ENCODE peak calls at places on chromosomes 13 and 19, in six cellular contexts. One of them, this sample, is unnamed.

GRCh38 chr13:97386832-97387486 is 47.0 kb upstream of the RAP2A start:
- DNase-seq in fibroblast of mammary gland: no peak
- DNase-seq in fibroblast of the aortic adventitia: no peak
- DNase-seq in stimulated activated naive CD8-positive, alpha-beta T cell treated with anti-CD3 and anti-CD28 coated beads, Interleukin-15, Interleukin-2, amounts not matched to agents 100 U/mL and 50 U/mL, for 24 hours: peak
- DNase-seq in stimulated activated CD8-positive, alpha-beta memory T cell treated with anti-CD3 and anti-CD28 coated beads, Interleukin-7, amount 100 ng/mL, for 24 hours: no peak
- DNase-seq in kidney epithelial cell: no peak
- DNase-seq in this sample: peak

GRCh38 chr13:37163626-37164365 is 58.3 kb upstream of the CSNK1A1L start:
- DNase-seq in fibroblast of mammary gland: peak
- DNase-seq in fibroblast of the aortic adventitia: no peak
- DNase-seq in stimulated activated naive CD8-positive, alpha-beta T cell treated with anti-CD3 and anti-CD28 coated beads, Interleukin-15, Interleukin-2, amounts not matched to agents 100 U/mL and 50 U/mL, for 24 hours: no peak
- DNase-seq in stimulated activated CD8-positive, alpha-beta memory T cell treated with anti-CD3 and anti-CD28 coated beads, Interleukin-7, amount 100 ng/mL, for 24 hours: no peak
- DNase-seq in kidney epithelial cell: no peak
- DNase-seq in this sample: no peak

GRCh38 chr13:114089341-114089740 is 43.1 kb downstream of the RASA3 start:
- DNase-seq in fibroblast of mammary gland: no peak
- DNase-seq in fibroblast of the aortic adventitia: no peak
- DNase-seq in stimulated activated naive CD8-positive, alpha-beta T cell treated with anti-CD3 and anti-CD28 coated beads, Interleukin-15, Interleukin-2, amounts not matched to agents 100 U/mL and 50 U/mL, for 24 hours: peak
- DNase-seq in stimulated activated CD8-positive, alpha-beta memory T cell treated with anti-CD3 and anti-CD28 coated beads, Interleukin-7, amount 100 ng/mL, for 24 hours: no peak
- DNase-seq in kidney epithelial cell: no peak
- DNase-seq in this sample: no peak

GRCh38 chr13:110560606-110561334 is 752 bp downstream of the RAB20 start:
- DNase-seq in fibroblast of mammary gland: no peak
- DNase-seq in fibroblast of the aortic adventitia: peak
- DNase-seq in stimulated activated naive CD8-positive, alpha-beta T cell treated with anti-CD3 and anti-CD28 coated beads, Interleukin-15, Interleukin-2, amounts not matched to agents 100 U/mL and 50 U/mL, for 24 hours: peak
- DNase-seq in stimulated activated CD8-positive, alpha-beta memory T cell treated with anti-CD3 and anti-CD28 coated beads, Interleukin-7, amount 100 ng/mL, for 24 hours: no peak
- DNase-seq in kidney epithelial cell: no peak
- DNase-seq in this sample: no peak

GRCh38 chr13:78102121-78102677 is 183.6 kb upstream of the EDNRB start:
- DNase-seq in fibroblast of mammary gland: peak
- DNase-seq in fibroblast of the aortic adventitia: peak
- DNase-seq in stimulated activated naive CD8-positive, alpha-beta T cell treated with anti-CD3 and anti-CD28 coated beads, Interleukin-15, Interleukin-2, amounts not matched to agents 100 U/mL and 50 U/mL, for 24 hours: no peak
- DNase-seq in stimulated activated CD8-positive, alpha-beta memory T cell treated with anti-CD3 and anti-CD28 coated beads, Interleukin-7, amount 100 ng/mL, for 24 hours: no peak
- DNase-seq in kidney epithelial cell: no peak
- DNase-seq in this sample: peak

GRCh38 chr13:80036845-80037504 is 304.0 kb downstream of the SPRY2 start:
- DNase-seq in fibroblast of mammary gland: no peak
- DNase-seq in fibroblast of the aortic adventitia: no peak
- DNase-seq in stimulated activated naive CD8-positive, alpha-beta T cell treated with anti-CD3 and anti-CD28 coated beads, Interleukin-15, Interleukin-2, amounts not matched to agents 100 U/mL and 50 U/mL, for 24 hours: no peak
- DNase-seq in stimulated activated CD8-positive, alpha-beta memory T cell treated with anti-CD3 and anti-CD28 coated beads, Interleukin-7, amount 100 ng/mL, for 24 hours: no peak
- DNase-seq in kidney epithelial cell: no peak
- DNase-seq in this sample: peak

GRCh38 chr13:75258159-75258782 is 223.7 kb downstream of the TBC1D4 start:
- DNase-seq in fibroblast of mammary gland: peak
- DNase-seq in fibroblast of the aortic adventitia: peak
- DNase-seq in stimulated activated naive CD8-positive, alpha-beta T cell treated with anti-CD3 and anti-CD28 coated beads, Interleukin-15, Interleukin-2, amounts not matched to agents 100 U/mL and 50 U/mL, for 24 hours: no peak
- DNase-seq in stimulated activated CD8-positive, alpha-beta memory T cell treated with anti-CD3 and anti-CD28 coated beads, Interleukin-7, amount 100 ng/mL, for 24 hours: no peak
- DNase-seq in kidney epithelial cell: no peak
- DNase-seq in this sample: no peak

GRCh38 chr19:2528543-2529173 is 52.7 kb downstream of the GADD45B start:
- DNase-seq in fibroblast of mammary gland: peak
- DNase-seq in fibroblast of the aortic adventitia: no peak
- DNase-seq in stimulated activated naive CD8-positive, alpha-beta T cell treated with anti-CD3 and anti-CD28 coated beads, Interleukin-15, Interleukin-2, amounts not matched to agents 100 U/mL and 50 U/mL, for 24 hours: no peak
- DNase-seq in stimulated activated CD8-positive, alpha-beta memory T cell treated with anti-CD3 and anti-CD28 coated beads, Interleukin-7, amount 100 ng/mL, for 24 hours: no peak
- DNase-seq in kidney epithelial cell: no peak
- DNase-seq in this sample: no peak

GRCh38 chr13:75226092-75226491 is 255.9 kb downstream of the TBC1D4 start:
- DNase-seq in fibroblast of mammary gland: peak
- DNase-seq in fibroblast of the aortic adventitia: no peak
- DNase-seq in stimulated activated naive CD8-positive, alpha-beta T cell treated with anti-CD3 and anti-CD28 coated beads, Interleukin-15, Interleukin-2, amounts not matched to agents 100 U/mL and 50 U/mL, for 24 hours: no peak
- DNase-seq in stimulated activated CD8-positive, alpha-beta memory T cell treated with anti-CD3 and anti-CD28 coated beads, Interleukin-7, amount 100 ng/mL, for 24 hours: no peak
- DNase-seq in kidney epithelial cell: no peak
- DNase-seq in this sample: no peak

GRCh38 chr19:4120531-4120930 is 3.4 kb downstream of the MAP2K2 start:
- DNase-seq in fibroblast of mammary gland: peak
- DNase-seq in fibroblast of the aortic adventitia: peak
- DNase-seq in stimulated activated naive CD8-positive, alpha-beta T cell treated with anti-CD3 and anti-CD28 coated beads, Interleukin-15, Interleukin-2, amounts not matched to agents 100 U/mL and 50 U/mL, for 24 hours: no peak
- DNase-seq in stimulated activated CD8-positive, alpha-beta memory T cell treated with anti-CD3 and anti-CD28 coated beads, Interleukin-7, amount 100 ng/mL, for 24 hours: no peak
- DNase-seq in kidney epithelial cell: no peak
- DNase-seq in this sample: no peak

GRCh38 chr13:28161370-28161769 is 23.0 kb downstream of the PAN3 start:
- DNase-seq in fibroblast of mammary gland: peak
- DNase-seq in fibroblast of the aortic adventitia: peak
- DNase-seq in stimulated activated naive CD8-positive, alpha-beta T cell treated with anti-CD3 and anti-CD28 coated beads, Interleukin-15, Interleukin-2, amounts not matched to agents 100 U/mL and 50 U/mL, for 24 hours: no peak
- DNase-seq in stimulated activated CD8-positive, alpha-beta memory T cell treated with anti-CD3 and anti-CD28 coated beads, Interleukin-7, amount 100 ng/mL, for 24 hours: no peak
- DNase-seq in kidney epithelial cell: no peak
- DNase-seq in this sample: no peak

GRCh38 chr13:70729369-70729768 is 621.1 kb upstream of the KLHL1 start:
- DNase-seq in fibroblast of mammary gland: no peak
- DNase-seq in fibroblast of the aortic adventitia: no peak
- DNase-seq in stimulated activated naive CD8-positive, alpha-beta T cell treated with anti-CD3 and anti-CD28 coated beads, Interleukin-15, Interleukin-2, amounts not matched to agents 100 U/mL and 50 U/mL, for 24 hours: no peak
- DNase-seq in stimulated activated CD8-positive, alpha-beta memory T cell treated with anti-CD3 and anti-CD28 coated beads, Interleukin-7, amount 100 ng/mL, for 24 hours: no peak
- DNase-seq in kidney epithelial cell: no peak
- DNase-seq in this sample: no peak

GRCh38 chr19:51440052-51440451 is 18.2 kb downstream of the SIGLEC8 start:
- DNase-seq in fibroblast of mammary gland: no peak
- DNase-seq in fibroblast of the aortic adventitia: no peak
- DNase-seq in stimulated activated naive CD8-positive, alpha-beta T cell treated with anti-CD3 and anti-CD28 coated beads, Interleukin-15, Interleukin-2, amounts not matched to agents 100 U/mL and 50 U/mL, for 24 hours: no peak
- DNase-seq in stimulated activated CD8-positive, alpha-beta memory T cell treated with anti-CD3 and anti-CD28 coated beads, Interleukin-7, amount 100 ng/mL, for 24 hours: no peak
- DNase-seq in kidney epithelial cell: no peak
- DNase-seq in this sample: no peak

GRCh38 chr19:41219924-41220567 is 1.0 kb downstream of the AXL start:
- DNase-seq in fibroblast of mammary gland: peak
- DNase-seq in fibroblast of the aortic adventitia: peak
- DNase-seq in stimulated activated naive CD8-positive, alpha-beta T cell treated with anti-CD3 and anti-CD28 coated beads, Interleukin-15, Interleukin-2, amounts not matched to agents 100 U/mL and 50 U/mL, for 24 hours: no peak
- DNase-seq in stimulated activated CD8-positive, alpha-beta memory T cell treated with anti-CD3 and anti-CD28 coated beads, Interleukin-7, amount 100 ng/mL, for 24 hours: no peak
- DNase-seq in kidney epithelial cell: no peak
- DNase-seq in this sample: no peak

GRCh38 chr13:110157718-110158117 is 149.2 kb downstream of the COL4A1 start:
- DNase-seq in fibroblast of mammary gland: no peak
- DNase-seq in fibroblast of the aortic adventitia: no peak
- DNase-seq in stimulated activated naive CD8-positive, alpha-beta T cell treated with anti-CD3 and anti-CD28 coated beads, Interleukin-15, Interleukin-2, amounts not matched to agents 100 U/mL and 50 U/mL, for 24 hours: no peak
- DNase-seq in stimulated activated CD8-positive, alpha-beta memory T cell treated with anti-CD3 and anti-CD28 coated beads, Interleukin-7, amount 100 ng/mL, for 24 hours: no peak
- DNase-seq in kidney epithelial cell: no peak
- DNase-seq in this sample: no peak

GRCh38 chr13:87769445-87769844 is 98.3 kb downstream of the SLITRK5 start:
- DNase-seq in fibroblast of mammary gland: no peak
- DNase-seq in fibroblast of the aortic adventitia: no peak
- DNase-seq in stimulated activated naive CD8-positive, alpha-beta T cell treated with anti-CD3 and anti-CD28 coated beads, Interleukin-15, Interleukin-2, amounts not matched to agents 100 U/mL and 50 U/mL, for 24 hours: no peak
- DNase-seq in stimulated activated CD8-positive, alpha-beta memory T cell treated with anti-CD3 and anti-CD28 coated beads, Interleukin-7, amount 100 ng/mL, for 24 hours: no peak
- DNase-seq in kidney epithelial cell: no peak
- DNase-seq in this sample: no peak

GRCh38 chr13:112898786-112899617 is 70.0 kb upstream of the MCF2L start:
- DNase-seq in fibroblast of mammary gland: no peak
- DNase-seq in fibroblast of the aortic adventitia: no peak
- DNase-seq in stimulated activated naive CD8-positive, alpha-beta T cell treated with anti-CD3 and anti-CD28 coated beads, Interleukin-15, Interleukin-2, amounts not matched to agents 100 U/mL and 50 U/mL, for 24 hours: no peak
- DNase-seq in stimulated activated CD8-positive, alpha-beta memory T cell treated with anti-CD3 and anti-CD28 coated beads, Interleukin-7, amount 100 ng/mL, for 24 hours: no peak
- DNase-seq in kidney epithelial cell: no peak
- DNase-seq in this sample: no peak

GRCh38 chr19:38769635-38770211 is 3.6 kb downstream of the LGALS7 start:
- DNase-seq in fibroblast of mammary gland: peak
- DNase-seq in fibroblast of the aortic adventitia: peak
- DNase-seq in stimulated activated naive CD8-positive, alpha-beta T cell treated with anti-CD3 and anti-CD28 coated beads, Interleukin-15, Interleukin-2, amounts not matched to agents 100 U/mL and 50 U/mL, for 24 hours: peak
- DNase-seq in stimulated activated CD8-positive, alpha-beta memory T cell treated with anti-CD3 and anti-CD28 coated beads, Interleukin-7, amount 100 ng/mL, for 24 hours: peak
- DNase-seq in kidney epithelial cell: no peak
- DNase-seq in this sample: no peak

GRCh38 chr13:110154370-110155031 is 152.5 kb downstream of the COL4A1 start:
- DNase-seq in fibroblast of mammary gland: no peak
- DNase-seq in fibroblast of the aortic adventitia: no peak
- DNase-seq in stimulated activated naive CD8-positive, alpha-beta T cell treated with anti-CD3 and anti-CD28 coated beads, Interleukin-15, Interleukin-2, amounts not matched to agents 100 U/mL and 50 U/mL, for 24 hours: no peak
- DNase-seq in stimulated activated CD8-positive, alpha-beta memory T cell treated with anti-CD3 and anti-CD28 coated beads, Interleukin-7, amount 100 ng/mL, for 24 hours: no peak
- DNase-seq in kidney epithelial cell: no peak
- DNase-seq in this sample: no peak

GRCh38 chr13:73449258-73449657 is 390.5 kb downstream of the KLF5 start:
- DNase-seq in fibroblast of mammary gland: no peak
- DNase-seq in fibroblast of the aortic adventitia: peak
- DNase-seq in stimulated activated naive CD8-positive, alpha-beta T cell treated with anti-CD3 and anti-CD28 coated beads, Interleukin-15, Interleukin-2, amounts not matched to agents 100 U/mL and 50 U/mL, for 24 hours: no peak
- DNase-seq in stimulated activated CD8-positive, alpha-beta memory T cell treated with anti-CD3 and anti-CD28 coated beads, Interleukin-7, amount 100 ng/mL, for 24 hours: no peak
- DNase-seq in kidney epithelial cell: no peak
- DNase-seq in this sample: no peak